ENCODE peak calls at places on chromosomes 7 and 10, in eight cellular contexts. A, L, G, T, S, C, Q and W are unnamed samples.

GRCh38 chr10:74039561-74040145 is 41.7 kb downstream of the VCL start:
- DNase-seq in A (no peak), L (no peak), G (no peak), T (no peak), S (no peak), C (no peak), Q (peak), W (no peak)

GRCh38 chr10:103241262-103242011 is 4.2 kb upstream of the RPEL1 start:
- DNase-seq in A (no peak), L (peak), G (peak), T (no peak), S (no peak), C (peak), Q (peak), W (no peak)

GRCh38 chr7:29469306-29469705 is 94.3 kb upstream of the PRR15 start:
- DNase-seq in A (no peak), L (no peak), G (no peak), T (no peak), S (no peak), C (no peak), Q (no peak), W (no peak)

GRCh38 chr7:22445140-22445722 is 54.8 kb downstream of the STEAP1B start:
- DNase-seq in A (no peak), L (peak), G (no peak), T (no peak), S (no peak), C (peak), Q (no peak), W (peak)

GRCh38 chr10:58064714-58065528 is 202.8 kb downstream of the IPMK start:
- DNase-seq in A (peak), L (no peak), G (peak), T (peak), S (no peak), C (peak), Q (peak), W (peak)

GRCh38 chr10:44334621-44335184 is 50.2 kb downstream of the CXCL12 start:
- DNase-seq in A (peak), L (no peak), G (no peak), T (no peak), S (no peak), C (no peak), Q (no peak), W (no peak)

GRCh38 chr7:372939-373791 is 83.2 kb downstream of the FOXL3 start:
- DNase-seq in A (no peak), L (no peak), G (no peak), T (no peak), S (no peak), C (peak), Q (no peak), W (no peak)

GRCh38 chr10:97572214-97572989 is at the start of gene ANKRD2:
- DNase-seq in A (no peak), L (peak), G (peak), T (peak), S (peak), C (peak), Q (peak), W (no peak)

GRCh38 chr7:23594879-23595604 is 2.1 kb upstream of the CCDC126 start:
- DNase-seq in A (no peak), L (peak), G (no peak), T (no peak), S (peak), C (no peak), Q (no peak), W (no peak)

GRCh38 chr10:11631890-11632587 is 20.6 kb upstream of the USP6NL start:
- DNase-seq in A (no peak), L (peak), G (no peak), T (no peak), S (peak), C (no peak), Q (no peak), W (no peak)

GRCh38 chr10:101843032-101843991 is at the start of gene KCNIP2:
- DNase-seq in A (no peak), L (peak), G (no peak), T (peak), S (peak), C (no peak), Q (no peak), W (no peak)

GRCh38 chr7:84297606-84298005 is 103.0 kb upstream of the SEMA3A start:
- DNase-seq in A (no peak), L (no peak), G (no peak), T (no peak), S (no peak), C (no peak), Q (no peak), W (no peak)

GRCh38 chr7:105996860-105997737 is 34.0 kb downstream of the CDHR3 start:
- DNase-seq in A (no peak), L (no peak), G (no peak), T (no peak), S (no peak), C (no peak), Q (no peak), W (no peak)

GRCh38 chr10:130915065-130915464 is 396.5 kb downstream of the TCERG1L start:
- DNase-seq in A (no peak), L (no peak), G (no peak), T (no peak), S (no peak), C (no peak), Q (no peak), W (no peak)